ENCODE peak calls at places on chromosomes 13 and 19, in five cellular contexts. X is left lung; R is GM12878; S is activated T-cell treated with anti-CD3 and anti-CD28 coated beads, Interleukin-2, amount 50 U/mL, for 4 hours; U is aorta. Y is an unnamed sample.

GRCh38 chr19:681029-681626 is 4.9 kb downstream of the FSTL3 start:
- ATAC-seq in X (no peak), R (peak; percentile 81), S (no peak), U (no peak), Y (no peak)

GRCh38 chr13:22936228-22936627 is 244.6 kb upstream of the SGCG start:
- ATAC-seq in X (no peak), R (no peak), S (no peak), U (no peak), Y (no peak)

GRCh38 chr19:55376381-55376933 is at the start of gene TMEM190:
- ATAC-seq in X (peak; percentile 17), R (no peak), S (no peak), U (no peak), Y (peak; percentile 22)

GRCh38 chr13:51666316-51666715 is 82.1 kb downstream of the WDFY2 start:
- ATAC-seq in X (no peak), R (no peak), S (no peak), U (no peak), Y (no peak)

GRCh38 chr13:46621133-46621532 is 68.2 kb downstream of the LRCH1 start:
- ATAC-seq in X (no peak), R (no peak), S (no peak), U (no peak), Y (no peak)

GRCh38 chr19:2135474-2136402 is 15.6 kb downstream of the AP3D1 start:
- ATAC-seq in X (no peak), R (no peak), S (no peak), U (no peak), Y (peak; percentile 18)

GRCh38 chr13:43800828-43801227 is 14.1 kb upstream of the ENOX1 start:
- ATAC-seq in X (no peak), R (no peak), S (no peak), U (no peak), Y (no peak)

GRCh38 chr19:16041571-16042386 is 34.5 kb upstream of the TPM4 start:
- ATAC-seq in X (peak; percentile 99), R (peak; percentile 91), S (peak; percentile 92), U (peak; percentile 93), Y (peak; percentile 79)

GRCh38 chr13:40096357-40096911 is 441.0 kb downstream of the COG6 start:
- ATAC-seq in X (no peak), R (no peak), S (peak; percentile 99), U (no peak), Y (peak; percentile 48)

GRCh38 chr13:74197686-74198085 is 63.5 kb upstream of the KLF12 start:
- ATAC-seq in X (no peak), R (no peak), S (no peak), U (no peak), Y (no peak)

GRCh38 chr13:98350746-98351330 is 173.8 kb upstream of the RNF113B start:
- ATAC-seq in X (no peak), R (no peak), S (no peak), U (no peak), Y (peak; percentile 89)

GRCh38 chr19:18173572-18174294 is at the start of gene IFI30:
- ATAC-seq in X (peak; percentile 85), R (peak; percentile 62), S (peak; percentile 84), U (peak; percentile 80), Y (peak; percentile 65)

GRCh38 chr13:79659161-79659560 is 178.2 kb downstream of the NDFIP2 start:
- ATAC-seq in X (peak; percentile 47), R (peak; percentile 22), S (no peak), U (no peak), Y (peak; percentile 95)

GRCh38 chr13:52848455-52849190 is at the start of gene PCDH8:
- ATAC-seq in X (no peak), R (no peak), S (no peak), U (no peak), Y (no peak)

GRCh38 chr13:48559638-48560320 is 26.9 kb upstream of the RCBTB2 start:
- ATAC-seq in X (no peak), R (no peak), S (no peak), U (no peak), Y (no peak)

GRCh38 chr19:1789282-1790020 is 22.6 kb downstream of the ATP8B3 start:
- ATAC-seq in X (peak; percentile 25), R (no peak), S (no peak), U (no peak), Y (peak; percentile 15)

Y was measured in esophagus mucosa.